ENCODE peak calls at places on chromosomes 1 and 21, in eight cellular contexts. One of them, this sample, is unnamed.

GRCh38 chr1:205360166-205360565 is 3.4 kb upstream of the KLHDC8A start:
- DNase-seq in fibroblast of lung: no peak
- DNase-seq in GM12865: no peak
- DNase-seq in astrocyte of the spinal cord: no peak
- DNase-seq in cardiac muscle cell: no peak
- DNase-seq in epithelial cell of esophagus: no peak
- DNase-seq in foreskin fibroblast: no peak
- DNase-seq in AG04449: no peak
- DNase-seq in this sample: no peak

GRCh38 chr1:32989160-32989894 is 24.7 kb upstream of the RNF19B start:
- DNase-seq in fibroblast of lung: peak
- DNase-seq in epithelial cell of esophagus: peak
- DNase-seq in foreskin fibroblast: peak
- DNase-seq in AG04449: peak
- DNase-seq in astrocyte of the spinal cord: peak
- DNase-seq in cardiac muscle cell: peak
- DNase-seq in GM12865: peak
- DNase-seq in this sample: no peak

GRCh38 chr1:215665212-215665611 is 98.1 kb downstream of the KCTD3 start:
- DNase-seq in cardiac muscle cell: peak
- DNase-seq in GM12865: no peak
- DNase-seq in epithelial cell of esophagus: peak
- DNase-seq in fibroblast of lung: peak
- DNase-seq in AG04449: peak
- DNase-seq in foreskin fibroblast: no peak
- DNase-seq in astrocyte of the spinal cord: peak
- DNase-seq in this sample: peak

GRCh38 chr1:53508991-53509663 is 49.9 kb downstream of the DMRTB1 start:
- DNase-seq in foreskin fibroblast: no peak
- DNase-seq in astrocyte of the spinal cord: no peak
- DNase-seq in AG04449: no peak
- DNase-seq in fibroblast of lung: peak
- DNase-seq in GM12865: no peak
- DNase-seq in cardiac muscle cell: no peak
- DNase-seq in epithelial cell of esophagus: peak
- DNase-seq in this sample: peak

GRCh38 chr1:248618878-248619277 is 16.0 kb downstream of the OR2T11 start:
- DNase-seq in epithelial cell of esophagus: peak
- DNase-seq in foreskin fibroblast: no peak
- DNase-seq in GM12865: peak
- DNase-seq in astrocyte of the spinal cord: no peak
- DNase-seq in AG04449: no peak
- DNase-seq in fibroblast of lung: peak
- DNase-seq in cardiac muscle cell: peak
- DNase-seq in this sample: no peak

GRCh38 chr1:53420331-53420730 is 38.9 kb upstream of the DMRTB1 start:
- DNase-seq in fibroblast of lung: no peak
- DNase-seq in AG04449: no peak
- DNase-seq in epithelial cell of esophagus: no peak
- DNase-seq in astrocyte of the spinal cord: no peak
- DNase-seq in foreskin fibroblast: no peak
- DNase-seq in cardiac muscle cell: no peak
- DNase-seq in GM12865: no peak
- DNase-seq in this sample: no peak

GRCh38 chr1:11521605-11522399 is 42.8 kb downstream of the DISP3 start:
- DNase-seq in astrocyte of the spinal cord: no peak
- DNase-seq in fibroblast of lung: no peak
- DNase-seq in epithelial cell of esophagus: no peak
- DNase-seq in cardiac muscle cell: no peak
- DNase-seq in AG04449: no peak
- DNase-seq in foreskin fibroblast: no peak
- DNase-seq in GM12865: no peak
- DNase-seq in this sample: no peak

GRCh38 chr1:11483581-11484320 is 4.8 kb downstream of the DISP3 start:
- DNase-seq in astrocyte of the spinal cord: no peak
- DNase-seq in fibroblast of lung: no peak
- DNase-seq in epithelial cell of esophagus: no peak
- DNase-seq in GM12865: no peak
- DNase-seq in AG04449: no peak
- DNase-seq in cardiac muscle cell: no peak
- DNase-seq in foreskin fibroblast: no peak
- DNase-seq in this sample: no peak

DNA sequence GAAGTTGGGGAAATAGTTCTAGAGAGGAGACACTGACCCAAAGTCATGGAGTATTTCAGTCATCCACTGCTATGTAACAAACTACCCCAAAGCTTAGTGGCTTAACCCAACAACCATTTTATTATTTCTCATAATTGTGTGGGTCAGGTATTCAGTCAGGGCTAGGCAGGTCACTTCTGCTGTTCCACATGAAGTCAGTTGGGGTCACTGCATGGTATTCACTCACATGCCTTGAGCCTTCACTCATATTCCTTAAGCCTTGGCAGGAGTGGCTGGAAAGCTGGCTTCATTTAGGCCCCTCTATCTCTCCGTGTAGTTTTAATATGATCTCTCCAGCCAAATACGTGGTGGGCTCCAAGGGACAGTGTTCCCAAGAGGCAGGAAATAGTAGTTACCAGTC is 17.5 kb upstream of the RNF11 start:
- DNase-seq in cardiac muscle cell: no peak
- DNase-seq in AG04449: no peak
- DNase-seq in astrocyte of the spinal cord: no peak
- DNase-seq in foreskin fibroblast: no peak
- DNase-seq in epithelial cell of esophagus: no peak
- DNase-seq in fibroblast of lung: no peak
- DNase-seq in GM12865: no peak
- DNase-seq in this sample: no peak
- TF ChIP-seq CTCF in cardiac muscle cell: no peak
- TF ChIP-seq CTCF in AG04449: no peak
- TF ChIP-seq CTCF in astrocyte of the spinal cord: no peak
- TF ChIP-seq CTCF in foreskin fibroblast: no peak
- TF ChIP-seq CTCF in epithelial cell of esophagus: no peak
- TF ChIP-seq CTCF in fibroblast of lung: no peak
- TF ChIP-seq CTCF in GM12865: no peak
- TF ChIP-seq CTCF in this sample: peak

GRCh38 chr1:23530089-23530749 is 814 bp downstream of the E2F2 start:
- DNase-seq in AG04449: no peak
- DNase-seq in astrocyte of the spinal cord: no peak
- DNase-seq in foreskin fibroblast: no peak
- DNase-seq in epithelial cell of esophagus: no peak
- DNase-seq in fibroblast of lung: no peak
- DNase-seq in GM12865: peak
- DNase-seq in cardiac muscle cell: no peak
- DNase-seq in this sample: no peak
- H3K4me3 ChIP-seq in AG04449: peak
- H3K4me3 ChIP-seq in astrocyte of the spinal cord: peak
- H3K4me3 ChIP-seq in foreskin fibroblast: peak
- H3K4me3 ChIP-seq in epithelial cell of esophagus: peak
- H3K4me3 ChIP-seq in fibroblast of lung: peak
- H3K4me3 ChIP-seq in GM12865: peak
- H3K4me3 ChIP-seq in cardiac muscle cell: peak
- H3K4me3 ChIP-seq in this sample: peak

DNA sequence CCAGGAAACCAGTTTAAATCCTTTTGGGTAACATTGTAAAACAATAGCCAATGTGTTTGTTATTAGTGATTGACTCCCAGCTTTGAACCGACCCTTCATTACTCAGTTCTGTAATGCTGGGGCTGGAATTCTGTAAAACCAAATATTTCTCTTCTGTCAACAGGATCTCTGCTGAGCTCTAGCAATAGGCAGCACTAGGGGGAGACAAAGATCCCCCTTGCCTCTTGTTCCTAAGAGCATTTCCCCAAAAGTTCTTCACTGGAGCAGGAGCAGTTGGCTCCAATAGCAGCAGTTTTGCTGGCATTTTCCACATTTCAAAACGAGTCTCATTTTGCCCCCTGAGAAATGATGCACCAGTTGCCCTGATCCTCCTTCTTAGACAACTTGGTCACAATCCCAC is 1671.1 kb downstream of the MRPL39 start:
- DNase-seq in AG04449: peak
- DNase-seq in astrocyte of the spinal cord: peak
- DNase-seq in cardiac muscle cell: peak
- DNase-seq in fibroblast of lung: peak
- DNase-seq in epithelial cell of esophagus: no peak
- DNase-seq in GM12865: peak
- DNase-seq in foreskin fibroblast: no peak
- DNase-seq in this sample: no peak
- TF ChIP-seq CTCF in AG04449: peak
- TF ChIP-seq CTCF in astrocyte of the spinal cord: peak
- TF ChIP-seq CTCF in cardiac muscle cell: no peak
- TF ChIP-seq CTCF in fibroblast of lung: peak
- TF ChIP-seq CTCF in epithelial cell of esophagus: no peak
- TF ChIP-seq CTCF in GM12865: peak
- TF ChIP-seq CTCF in foreskin fibroblast: no peak
- TF ChIP-seq CTCF in this sample: peak

GRCh38 chr1:164748253-164748899 is 189.4 kb downstream of the PBX1 start:
- DNase-seq in foreskin fibroblast: peak
- DNase-seq in GM12865: no peak
- DNase-seq in epithelial cell of esophagus: no peak
- DNase-seq in fibroblast of lung: peak
- DNase-seq in AG04449: peak
- DNase-seq in astrocyte of the spinal cord: peak
- DNase-seq in cardiac muscle cell: peak
- DNase-seq in this sample: peak
- H3K4me3 ChIP-seq in foreskin fibroblast: no peak
- H3K4me3 ChIP-seq in GM12865: no peak
- H3K4me3 ChIP-seq in epithelial cell of esophagus: no peak
- H3K4me3 ChIP-seq in fibroblast of lung: no peak
- H3K4me3 ChIP-seq in AG04449: no peak
- H3K4me3 ChIP-seq in astrocyte of the spinal cord: no peak
- H3K4me3 ChIP-seq in cardiac muscle cell: no peak
- H3K4me3 ChIP-seq in this sample: no peak

DNA sequence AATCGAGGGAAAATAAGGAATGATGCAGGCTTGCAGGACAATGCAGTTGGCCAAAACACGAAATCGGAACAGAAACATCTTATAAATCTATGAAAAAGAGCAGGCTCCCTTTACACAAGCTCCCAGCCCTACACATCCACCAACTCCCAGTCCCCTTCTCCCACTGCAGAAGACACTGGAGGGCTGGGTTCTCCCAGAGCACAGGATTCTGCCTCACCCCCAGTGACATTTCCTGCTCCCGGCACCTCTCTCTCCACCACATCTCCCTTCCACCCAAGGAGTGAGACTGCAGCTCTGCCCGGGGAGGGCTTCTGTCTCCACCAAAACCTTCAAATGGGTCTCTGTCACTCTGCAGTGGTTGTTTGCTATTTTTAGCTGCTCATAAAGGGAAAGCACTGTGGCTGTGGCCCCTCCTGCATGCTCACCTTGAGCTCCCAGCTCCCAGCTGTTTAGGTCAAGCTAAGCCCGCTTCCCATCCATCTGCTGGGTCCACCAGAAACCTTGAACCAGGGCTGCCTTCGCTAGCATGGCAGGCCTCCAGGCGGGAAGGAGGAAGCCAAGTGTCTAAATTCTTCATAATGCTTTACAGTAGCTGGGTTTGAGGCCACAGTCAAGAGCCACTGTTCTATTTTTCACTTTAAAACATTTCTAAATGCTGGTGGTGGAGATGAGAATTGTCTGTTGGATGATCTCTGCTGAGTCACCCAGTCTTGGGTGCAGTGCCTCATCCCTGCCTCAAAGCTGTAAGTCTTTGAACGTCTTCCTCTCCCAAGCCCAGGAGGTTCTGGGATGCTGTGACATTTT is 3.3 kb upstream of the C2CD2 start:
- DNase-seq in foreskin fibroblast: peak
- DNase-seq in GM12865: no peak
- DNase-seq in AG04449: peak
- DNase-seq in astrocyte of the spinal cord: peak
- DNase-seq in cardiac muscle cell: peak
- DNase-seq in epithelial cell of esophagus: peak
- DNase-seq in fibroblast of lung: peak
- DNase-seq in this sample: peak
- TF ChIP-seq CTCF in foreskin fibroblast: no peak
- TF ChIP-seq CTCF in GM12865: no peak
- TF ChIP-seq CTCF in AG04449: no peak
- TF ChIP-seq CTCF in astrocyte of the spinal cord: no peak
- TF ChIP-seq CTCF in cardiac muscle cell: no peak
- TF ChIP-seq CTCF in epithelial cell of esophagus: peak
- TF ChIP-seq CTCF in fibroblast of lung: no peak
- TF ChIP-seq CTCF in this sample: no peak

GRCh38 chr1:97947751-97948150 is 26.9 kb upstream of the DPYD start:
- DNase-seq in fibroblast of lung: no peak
- DNase-seq in cardiac muscle cell: peak
- DNase-seq in foreskin fibroblast: no peak
- DNase-seq in GM12865: no peak
- DNase-seq in astrocyte of the spinal cord: peak
- DNase-seq in AG04449: peak
- DNase-seq in epithelial cell of esophagus: no peak
- DNase-seq in this sample: no peak

GRCh38 chr1:97936976-97937375 is 16.1 kb upstream of the DPYD start:
- DNase-seq in AG04449: no peak
- DNase-seq in cardiac muscle cell: no peak
- DNase-seq in foreskin fibroblast: no peak
- DNase-seq in astrocyte of the spinal cord: no peak
- DNase-seq in epithelial cell of esophagus: no peak
- DNase-seq in GM12865: no peak
- DNase-seq in fibroblast of lung: no peak
- DNase-seq in this sample: no peak

GRCh38 chr1:97943354-97943753 is 22.5 kb upstream of the DPYD start:
- DNase-seq in AG04449: peak
- DNase-seq in fibroblast of lung: peak
- DNase-seq in cardiac muscle cell: peak
- DNase-seq in GM12865: no peak
- DNase-seq in epithelial cell of esophagus: peak
- DNase-seq in astrocyte of the spinal cord: peak
- DNase-seq in foreskin fibroblast: peak
- DNase-seq in this sample: no peak

DNA sequence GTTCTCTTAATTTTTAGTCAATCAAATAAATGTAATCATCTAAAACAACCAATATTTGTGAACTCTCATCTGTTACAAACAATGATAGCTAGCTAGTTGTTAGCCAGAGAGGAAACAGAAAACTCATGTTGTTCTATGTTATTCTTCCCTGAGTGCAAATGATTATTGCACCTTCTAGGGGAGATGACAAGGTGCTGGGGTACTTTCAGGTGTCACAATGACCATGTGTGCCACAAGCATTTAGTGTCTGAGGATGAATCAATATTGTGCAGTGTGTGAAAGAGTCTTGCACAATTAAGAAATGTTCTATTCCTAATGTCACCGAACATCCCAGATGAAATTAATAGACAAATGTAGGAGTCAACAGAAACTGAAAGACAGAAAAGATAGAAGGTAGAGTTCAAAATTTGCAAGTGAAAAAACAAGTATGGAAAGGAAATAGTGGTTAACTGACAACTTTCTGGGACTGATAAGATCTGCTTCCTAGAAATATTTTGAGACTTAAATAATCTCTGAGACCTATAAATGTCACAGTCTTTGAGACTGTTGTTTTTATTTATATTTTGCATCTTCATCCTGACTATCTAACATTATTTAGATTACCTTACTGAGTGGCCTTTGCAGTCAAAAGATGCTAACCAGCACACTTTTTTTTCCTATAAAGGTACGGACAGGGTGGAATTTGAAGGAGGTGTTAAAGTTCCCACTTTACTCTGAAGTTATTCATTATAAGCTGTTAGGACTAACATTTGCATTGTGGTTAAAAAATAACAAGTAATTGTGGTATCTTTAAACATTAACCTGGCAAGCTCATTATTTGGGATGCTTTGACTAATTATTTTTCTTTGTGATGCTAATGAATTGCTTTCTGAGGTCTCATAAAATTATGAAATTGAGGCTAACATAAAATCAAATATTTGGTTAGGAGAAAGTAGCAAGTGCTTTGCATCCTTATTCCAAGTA is 21.6 kb upstream of the DPYD start:
- DNase-seq in epithelial cell of esophagus: no peak
- DNase-seq in foreskin fibroblast: no peak
- DNase-seq in GM12865: no peak
- DNase-seq in cardiac muscle cell: no peak
- DNase-seq in AG04449: no peak
- DNase-seq in fibroblast of lung: no peak
- DNase-seq in astrocyte of the spinal cord: no peak
- DNase-seq in this sample: no peak
- H3K4me3 ChIP-seq in epithelial cell of esophagus: no peak
- H3K4me3 ChIP-seq in foreskin fibroblast: no peak
- H3K4me3 ChIP-seq in GM12865: no peak
- H3K4me3 ChIP-seq in cardiac muscle cell: no peak
- H3K4me3 ChIP-seq in AG04449: no peak
- H3K4me3 ChIP-seq in fibroblast of lung: no peak
- H3K4me3 ChIP-seq in astrocyte of the spinal cord: no peak
- H3K4me3 ChIP-seq in this sample: no peak

This sample was measured in epithelial cell of proximal tubule.